ENCODE peak calls at places on chromosomes 3 and 15, in four cellular contexts. One of them, this sample, is unnamed.

GRCh38 chr15:82113116-82113715 is 67.4 kb upstream of the MEX3B start:
- DNase-seq in nephron progenitor cell: no peak
- DNase-seq in EL: no peak
- DNase-seq in NCI-H1105: no peak
- DNase-seq in this sample: no peak

GRCh38 chr3:81716870-81717509 is 44.5 kb downstream of the GBE1 start:
- DNase-seq in nephron progenitor cell: peak; percentile 13
- DNase-seq in EL: no peak
- DNase-seq in NCI-H1105: no peak
- DNase-seq in this sample: no peak

GRCh38 chr3:187610926-187611545 is 59.2 kb downstream of the SST start:
- DNase-seq in nephron progenitor cell: no peak
- DNase-seq in NCI-H1105: no peak
- DNase-seq in EL: peak; percentile 2
- DNase-seq in this sample: no peak

GRCh38 chr15:50959717-50960116 is 51.2 kb downstream of the AP4E1 start:
- DNase-seq in NCI-H1105: no peak
- DNase-seq in EL: no peak
- DNase-seq in nephron progenitor cell: no peak
- DNase-seq in this sample: no peak

GRCh38 chr3:16482770-16483531 is 30.5 kb downstream of the RFTN1 start:
- DNase-seq in NCI-H1105: peak; percentile 71
- DNase-seq in EL: no peak
- DNase-seq in nephron progenitor cell: peak; percentile 11
- DNase-seq in this sample: peak; percentile 84

GRCh38 chr3:9955611-9956352 is 3.6 kb upstream of the PRRT3 start:
- DNase-seq in EL: peak; percentile 20
- DNase-seq in NCI-H1105: no peak
- DNase-seq in nephron progenitor cell: no peak
- DNase-seq in this sample: no peak

GRCh38 chr15:31268108-31268501 is 58.5 kb upstream of the KLF13 start:
- DNase-seq in EL: no peak
- DNase-seq in NCI-H1105: no peak
- DNase-seq in nephron progenitor cell: no peak
- DNase-seq in this sample: peak; percentile 84

GRCh38 chr15:31207246-31207645 is 105.7 kb upstream of the TRPM1 start:
- DNase-seq in nephron progenitor cell: no peak
- DNase-seq in EL: no peak
- DNase-seq in NCI-H1105: no peak
- DNase-seq in this sample: no peak

GRCh38 chr3:23105048-23105447 is 98.1 kb upstream of the UBE2E2 start:
- DNase-seq in NCI-H1105: no peak
- DNase-seq in EL: no peak
- DNase-seq in nephron progenitor cell: no peak
- DNase-seq in this sample: no peak

GRCh38 chr3:31733234-31733667 is 200.5 kb downstream of the STT3B start:
- DNase-seq in NCI-H1105: peak; percentile 79
- DNase-seq in nephron progenitor cell: no peak
- DNase-seq in EL: no peak
- DNase-seq in this sample: no peak

GRCh38 chr15:41031232-41032078 is 78.2 kb downstream of the CHAC1 start:
- DNase-seq in nephron progenitor cell: no peak
- DNase-seq in EL: no peak
- DNase-seq in NCI-H1105: no peak
- DNase-seq in this sample: no peak

GRCh38 chr15:25797511-25798206 is 65.5 kb downstream of the ATP10A start:
- DNase-seq in EL: no peak
- DNase-seq in NCI-H1105: no peak
- DNase-seq in nephron progenitor cell: no peak
- DNase-seq in this sample: no peak

GRCh38 chr3:136728918-136729317 is 23.3 kb downstream of the STAG1 start:
- DNase-seq in EL: peak; percentile 89
- DNase-seq in NCI-H1105: no peak
- DNase-seq in nephron progenitor cell: no peak
- DNase-seq in this sample: no peak

GRCh38 chr15:68801572-68802148 is 19.0 kb downstream of the ANP32A start:
- DNase-seq in EL: no peak
- DNase-seq in NCI-H1105: no peak
- DNase-seq in nephron progenitor cell: no peak
- DNase-seq in this sample: no peak

GRCh38 chr3:111237906-111238305 is 166.3 kb downstream of the NECTIN3 start:
- DNase-seq in NCI-H1105: no peak
- DNase-seq in nephron progenitor cell: no peak
- DNase-seq in EL: peak; percentile 38
- DNase-seq in this sample: no peak

GRCh38 chr15:92832992-92833438 is 67.1 kb upstream of the CHD2 start:
- DNase-seq in EL: peak; percentile 18
- DNase-seq in NCI-H1105: no peak
- DNase-seq in nephron progenitor cell: no peak
- DNase-seq in this sample: peak; percentile 39

GRCh38 chr15:57158589-57158988 is 217.7 kb upstream of the CGNL1 start:
- DNase-seq in nephron progenitor cell: no peak
- DNase-seq in NCI-H1105: peak; percentile 85
- DNase-seq in EL: peak; percentile 67
- DNase-seq in this sample: no peak

GRCh38 chr3:16067837-16068471 is 106.5 kb upstream of the GALNT15 start:
- DNase-seq in EL: peak; percentile 98
- DNase-seq in nephron progenitor cell: no peak
- DNase-seq in NCI-H1105: no peak
- DNase-seq in this sample: no peak

GRCh38 chr15:48856947-48857346 is 21.0 kb upstream of the EID1 start:
- DNase-seq in nephron progenitor cell: peak; percentile 4
- DNase-seq in NCI-H1105: no peak
- DNase-seq in EL: peak; percentile 39
- DNase-seq in this sample: no peak

GRCh38 chr3:50978991-50979667 is 304.4 kb downstream of the DOCK3 start:
- DNase-seq in nephron progenitor cell: no peak
- DNase-seq in EL: no peak
- DNase-seq in NCI-H1105: no peak
- DNase-seq in this sample: no peak

GRCh38 chr3:171753025-171753472 is 57.2 kb downstream of the PLD1 start:
- DNase-seq in NCI-H1105: no peak
- DNase-seq in nephron progenitor cell: no peak
- DNase-seq in EL: no peak
- DNase-seq in this sample: no peak

GRCh38 chr3:59480486-59480995 is 430.7 kb upstream of the CFAP20DC start:
- DNase-seq in EL: peak; percentile 53
- DNase-seq in NCI-H1105: no peak
- DNase-seq in nephron progenitor cell: no peak
- DNase-seq in this sample: peak; percentile 6

This sample was measured in HL-60.